ENCODE peak calls at places on chromosomes 13 and 19, in seven cellular contexts. K is memory B cell; J is CD4-positive, alpha-beta T cell; H is non-pigmented ciliary epithelial cell; L is H54; M is small intestine; U is EL. I is an unnamed sample.

GRCh38 chr19:3404324-3405260 is 38.2 kb downstream of the NFIC start:
- DNase-seq in M (no peak), H (peak; percentile 45), K (no peak), U (peak; percentile 75), J (no peak), L (no peak), I (no peak)

GRCh38 chr19:16037424-16038195 is 38.7 kb upstream of the TPM4 start:
- DNase-seq in U (no peak), K (no peak), L (no peak), H (no peak), J (no peak), M (no peak), I (no peak)

GRCh38 chr13:110520431-110521295 is 40.9 kb downstream of the RAB20 start:
- DNase-seq in L (no peak), U (no peak), H (no peak), J (no peak), K (no peak), M (peak; percentile 96), I (no peak)

GRCh38 chr19:42555317-42555716 is 27.0 kb upstream of the CEACAM1 start:
- DNase-seq in K (no peak), U (no peak), J (no peak), M (no peak), H (no peak), L (no peak), I (no peak)

GRCh38 chr19:17401628-17402027 is 3.8 kb downstream of the BST2 start:
- DNase-seq in J (no peak), L (no peak), M (no peak), H (no peak), K (no peak), U (no peak), I (no peak)

GRCh38 chr13:90105276-90105675 is 1242.2 kb upstream of the MIR17HG start:
- DNase-seq in M (no peak), K (no peak), J (no peak), L (peak; percentile 23), U (peak; percentile 45), H (peak; percentile 31), I (no peak)

GRCh38 chr13:33787051-33787591 is 30.8 kb upstream of the RFC3 start:
- DNase-seq in U (peak; percentile 59), L (no peak), H (no peak), M (peak; percentile 15), J (no peak), K (no peak), I (no peak)

GRCh38 chr19:47229674-47230121 is 1.3 kb downstream of the BBC3 start:
- DNase-seq in L (no peak), K (no peak), H (no peak), M (no peak), J (no peak), U (no peak), I (no peak)

GRCh38 chr19:22945560-22945959 is 57.4 kb downstream of the ZNF728 start:
- DNase-seq in M (no peak), H (no peak), J (no peak), K (no peak), L (no peak), U (no peak), I (no peak)

GRCh38 chr19:45467115-45467455 is 711 bp upstream of the FOSB start:
- DNase-seq in H (no peak), J (no peak), K (no peak), U (peak; percentile 25), L (no peak), M (no peak), I (no peak)

GRCh38 chr13:21164631-21165030 is 11.7 kb downstream of the SKA3 start:
- DNase-seq in K (no peak), H (no peak), J (no peak), L (no peak), U (peak; percentile 15), M (no peak), I (no peak)

GRCh38 chr19:17686592-17687042 is 1.5 kb downstream of the UNC13A start:
- DNase-seq in M (no peak), U (peak; percentile 29), K (no peak), H (no peak), J (no peak), L (peak; percentile 62), I (no peak)

GRCh38 chr13:94617389-94618000 is 15.8 kb downstream of the GPR180 start:
- DNase-seq in J (no peak), H (no peak), U (peak; percentile 17), L (no peak), K (peak; percentile 43), M (peak; percentile 37), I (peak; percentile 12)

GRCh38 chr13:29105779-29106178 is 285.6 kb downstream of the MTUS2 start:
- DNase-seq in K (no peak), H (no peak), M (no peak), L (peak; percentile 1), J (no peak), U (no peak), I (no peak)

GRCh38 chr19:6854758-6855157 is 32.6 kb upstream of the ADGRE1 start:
- DNase-seq in L (no peak), U (no peak), J (no peak), K (no peak), M (no peak), H (no peak), I (no peak)

GRCh38 chr13:98368019-98368418 is 190.9 kb upstream of the RNF113B start:
- DNase-seq in K (no peak), H (no peak), J (no peak), M (no peak), U (no peak), L (no peak), I (no peak)

GRCh38 chr19:16018106-16018755 is 58.1 kb upstream of the TPM4 start:
- DNase-seq in J (no peak), L (no peak), U (no peak), H (no peak), K (no peak), M (no peak), I (no peak)

GRCh38 chr19:42246143-42246868 is 3.9 kb upstream of the GSK3A start:
- DNase-seq in L (peak; percentile 87), H (no peak), M (peak; percentile 68), U (peak; percentile 80), K (no peak), J (no peak), I (no peak)

GRCh38 chr19:1874554-1875185 is 10.6 kb downstream of the ABHD17A start:
- DNase-seq in U (peak; percentile 35), L (no peak), K (no peak), J (no peak), H (no peak), M (peak; percentile 26), I (no peak)

GRCh38 chr19:32671883-32672282 is 3.1 kb downstream of the ANKRD27 start:
- DNase-seq in M (no peak), U (no peak), L (no peak), J (no peak), H (no peak), K (no peak), I (no peak)

GRCh38 chr13:27014406-27015359 is 156.9 kb downstream of the USP12 start:
- DNase-seq in M (no peak), K (no peak), H (no peak), L (no peak), U (no peak), J (no peak), I (no peak)

GRCh38 chr13:113637262-113638160 is 20.5 kb downstream of the ATP4B start:
- DNase-seq in L (no peak), J (no peak), M (no peak), U (no peak), K (no peak), H (no peak), I (no peak)

GRCh38 chr19:30064021-30064699 is 122.1 kb downstream of the URI1 start:
- DNase-seq in U (no peak), M (no peak), H (no peak), L (no peak), J (no peak), K (no peak), I (no peak)

GRCh38 chr19:32287811-32288227 is 57.6 kb upstream of the ZNF507 start:
- DNase-seq in K (no peak), M (peak; percentile 68), L (peak; percentile 49), J (no peak), H (peak; percentile 3), U (peak; percentile 65), I (no peak)

GRCh38 chr13:95677564-95678386 is 836 bp downstream of the DNAJC3 start:
- DNase-seq in M (peak; percentile 52), K (no peak), L (peak; percentile 19), U (peak; percentile 44), J (no peak), H (no peak), I (no peak)